ENCODE peak calls at places on chromosomes 13 and 19, in seven cellular contexts. I is naive thymus-derived CD4-positive, alpha-beta T cell; W is sigmoid colon; A is PC-3; D is GM23338; B is GM23248; Z is hepatocyte. K is an unnamed sample.

GRCh38 chr13:101018720-101019119 is 344.1 kb upstream of the TMTC4 start:
- DNase-seq in D (no peak), I (no peak), W (no peak), B (peak), Z (peak), A (peak), K (no peak)

GRCh38 chr13:106155411-106155810 is 380.1 kb downstream of the EFNB2 start:
- DNase-seq in D (no peak), I (no peak), W (no peak), A (peak), Z (no peak), B (peak), K (no peak)

GRCh38 chr13:30743319-30744055 is 8.1 kb downstream of the ALOX5AP start:
- DNase-seq in I (no peak), A (peak), D (no peak), W (no peak), Z (peak), B (peak), K (no peak)

GRCh38 chr13:29847501-29847983 is 2.9 kb downstream of the UBL3 start:
- DNase-seq in A (peak), D (no peak), I (peak), Z (peak), B (peak), W (no peak), K (no peak)

GRCh38 chr19:53809518-53810186 is 14.5 kb downstream of the NLRP12 start:
- DNase-seq in A (peak), B (no peak), W (no peak), I (no peak), D (peak), Z (no peak), K (no peak)

GRCh38 chr13:59750860-59751259 is 412.9 kb downstream of the DIAPH3 start:
- DNase-seq in I (no peak), W (no peak), D (peak), B (peak), Z (peak), A (no peak), K (peak)

GRCh38 chr19:39729594-39729993 is 8.2 kb downstream of the CLC start:
- DNase-seq in W (no peak), D (no peak), Z (no peak), I (no peak), A (no peak), B (no peak), K (no peak)

GRCh38 chr19:29671393-29672076 is 6.3 kb downstream of the PLEKHF1 start:
- DNase-seq in I (peak), B (peak), D (peak), W (peak), Z (peak), A (peak), K (no peak)

GRCh38 chr19:54203151-54203611 is 2.5 kb downstream of the RPS9 start:
- DNase-seq in W (no peak), Z (peak), A (peak), D (no peak), B (peak), I (no peak), K (no peak)

DNA sequence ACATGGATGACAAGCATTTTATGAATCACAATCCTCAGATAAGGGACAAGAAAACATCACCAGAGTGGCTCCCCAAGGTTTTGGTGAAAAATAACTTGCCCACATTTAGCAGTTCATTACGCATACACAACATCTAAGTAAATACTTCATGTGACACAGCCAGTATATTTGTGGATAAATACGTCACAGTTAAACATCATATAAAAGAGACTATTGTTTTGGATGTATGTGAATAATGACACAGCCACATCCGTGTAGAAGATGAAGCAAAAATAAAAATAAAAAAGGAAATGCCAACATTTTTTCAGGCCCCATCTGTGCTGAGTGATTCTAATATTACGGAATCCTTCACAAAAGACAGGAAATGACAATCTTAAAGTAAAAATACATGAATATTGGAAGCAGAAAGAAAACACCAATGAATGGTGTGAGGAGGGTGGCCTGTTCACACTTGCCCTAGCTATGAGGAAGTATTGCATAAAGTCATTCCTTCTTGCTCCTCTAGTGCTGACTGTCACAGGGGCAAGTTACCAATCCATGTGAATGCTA is 457.1 kb downstream of the KLF12 start:
- DNase-seq in D (no peak), A (peak), Z (peak), B (peak), W (no peak), I (no peak), K (no peak)
- H3K27ac ChIP-seq in D (no peak), A (peak), Z (peak), B (no peak), W (no peak), I (no peak), K (no peak)

GRCh38 chr19:10238172-10238783 is 7.1 kb upstream of the S1PR2 start:
- DNase-seq in I (no peak), B (peak), W (peak), Z (peak), D (no peak), A (peak), K (no peak)
- H3K27ac ChIP-seq in I (no peak), B (peak), W (peak), Z (peak), D (no peak), A (peak), K (no peak)

GRCh38 chr13:46168818-46169217 is 13.2 kb downstream of the LCP1 start:
- DNase-seq in Z (no peak), D (no peak), A (no peak), I (no peak), B (no peak), W (no peak), K (no peak)
- H3K27ac ChIP-seq in Z (peak), D (no peak), A (no peak), I (peak), B (no peak), W (no peak), K (no peak)

GRCh38 chr19:37991841-37992248 is 84.8 kb downstream of the SIPA1L3 start:
- DNase-seq in W (no peak), I (no peak), Z (no peak), D (no peak), A (peak), B (peak), K (no peak)
- H3K27ac ChIP-seq in W (no peak), I (no peak), Z (no peak), D (peak), A (peak), B (no peak), K (no peak)

DNA sequence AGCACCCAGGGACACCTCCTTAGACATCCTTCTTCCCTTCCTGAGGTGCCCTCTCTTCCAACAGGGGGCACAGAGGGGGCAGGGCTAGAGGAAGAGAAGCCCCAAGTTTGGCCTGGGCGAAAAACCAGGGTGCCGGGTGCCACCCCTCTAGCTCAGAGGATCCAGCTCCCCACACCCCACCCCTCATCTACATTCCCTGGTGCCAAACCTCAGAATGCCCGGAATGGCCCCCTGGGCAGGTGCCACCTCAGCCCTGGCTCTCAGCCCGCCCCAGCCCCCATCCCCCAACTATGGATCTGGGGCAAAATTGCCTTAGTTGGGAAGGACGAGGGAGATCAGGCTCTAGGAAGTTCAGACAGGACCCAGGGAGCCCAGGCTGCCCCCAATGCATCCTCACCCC is 2.0 kb downstream of the CNN1 start:
- DNase-seq in B (no peak), I (no peak), W (no peak), D (no peak), Z (no peak), A (no peak), K (no peak)
- H3K27ac ChIP-seq in B (no peak), I (no peak), W (peak), D (peak), Z (no peak), A (no peak), K (no peak)

GRCh38 chr19:7182489-7182888 is 111.7 kb downstream of the INSR start:
- DNase-seq in D (no peak), W (no peak), A (no peak), Z (no peak), B (no peak), I (no peak), K (no peak)
- H3K27ac ChIP-seq in D (no peak), W (peak), A (no peak), Z (peak), B (peak), I (no peak), K (no peak)

GRCh38 chr13:113929628-113930615 is 44.0 kb downstream of the C13orf46 start:
- DNase-seq in B (no peak), I (no peak), W (peak), D (peak), A (no peak), Z (no peak), K (no peak)

GRCh38 chr13:113926301-113926761 is 47.5 kb downstream of the C13orf46 start:
- DNase-seq in Z (no peak), I (no peak), W (peak), A (no peak), B (peak), D (no peak), K (no peak)

GRCh38 chr13:113926951-113927660 is 46.8 kb downstream of the C13orf46 start:
- DNase-seq in D (no peak), W (no peak), I (no peak), A (no peak), Z (no peak), B (no peak), K (no peak)

GRCh38 chr13:113928701-113929627 is 44.9 kb downstream of the C13orf46 start:
- DNase-seq in Z (peak), I (no peak), D (no peak), A (no peak), W (peak), B (peak), K (no peak)

GRCh38 chr13:113927661-113928581 is 46.0 kb downstream of the C13orf46 start:
- DNase-seq in B (peak), D (no peak), A (no peak), W (peak), I (no peak), Z (peak), K (no peak)
- H3K27ac ChIP-seq in B (peak), D (no peak), A (no peak), W (peak), I (no peak), Z (peak), K (no peak)

GRCh38 chr19:32581704-32582164 is 744 bp downstream of the PDCD5 start:
- DNase-seq in D (peak), W (no peak), A (peak), B (peak), I (no peak), Z (peak), K (no peak)

GRCh38 chr19:32576790-32577189 is 4.2 kb upstream of the PDCD5 start:
- DNase-seq in Z (no peak), A (no peak), D (no peak), I (no peak), B (no peak), W (no peak), K (no peak)

GRCh38 chr19:32580901-32581703 is at the start of gene PDCD5:
- DNase-seq in B (peak), Z (peak), I (peak), A (peak), D (peak), W (peak), K (peak)

DNA sequence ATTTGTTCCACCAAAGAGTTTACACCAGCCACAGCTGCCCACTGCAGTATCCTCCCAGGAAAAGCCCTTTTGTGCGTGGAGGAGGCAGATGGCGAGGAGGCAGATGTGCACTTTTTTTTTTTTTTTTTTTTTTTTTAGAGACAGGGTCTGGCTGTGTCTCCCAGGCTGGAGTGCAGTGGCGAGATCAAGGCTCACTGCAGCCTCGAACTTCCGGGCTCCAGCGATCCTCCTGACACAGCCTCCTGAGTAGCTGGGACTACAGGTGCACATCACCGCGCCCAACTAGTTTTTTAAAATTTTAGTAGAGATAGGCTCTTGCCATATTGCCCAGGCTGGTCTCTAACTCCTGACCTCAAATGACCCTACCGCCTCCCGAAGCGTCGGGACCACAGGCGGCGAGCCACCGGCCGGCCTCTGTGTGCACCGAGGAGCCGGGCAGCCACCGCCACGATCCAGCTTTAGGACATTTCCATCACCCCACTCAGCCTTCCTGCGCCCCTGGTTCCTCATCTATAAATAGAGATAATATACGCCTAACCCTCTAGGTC is 563 bp upstream of the PDCD5 start:
- DNase-seq in A (no peak), Z (no peak), B (no peak), I (no peak), W (no peak), D (no peak), K (no peak)
- H3K27ac ChIP-seq in A (no peak), Z (no peak), B (no peak), I (peak), W (peak), D (no peak), K (no peak)

DNA sequence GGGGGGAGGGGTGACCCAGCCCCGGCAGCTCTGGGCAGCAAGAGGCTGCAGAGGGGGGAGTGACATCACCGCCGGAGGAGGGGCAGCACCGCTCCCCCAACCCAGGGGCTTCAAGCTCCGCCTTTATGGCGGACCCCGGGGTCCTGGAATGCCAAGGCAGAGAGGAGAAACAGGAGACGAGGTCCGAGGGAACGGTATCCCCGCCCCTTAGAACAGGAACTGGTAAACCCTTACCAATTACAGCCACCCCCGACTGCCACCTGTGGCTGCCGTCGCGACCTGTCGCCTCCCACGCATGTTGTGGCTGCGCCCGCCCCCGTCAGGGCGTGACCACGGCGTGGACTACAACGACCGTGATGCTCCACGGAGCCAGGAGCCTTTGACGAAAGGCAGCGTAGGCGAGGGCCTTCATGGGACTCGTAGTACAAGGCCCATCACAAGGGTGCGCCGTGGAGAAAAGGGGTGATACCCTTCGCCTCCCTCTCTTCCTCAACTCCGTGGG is 4.1 kb upstream of the KCNC3 start:
- DNase-seq in W (peak), I (peak), A (peak), B (peak), D (peak), Z (peak), K (no peak)
- H3K27ac ChIP-seq in W (peak), I (peak), A (no peak), B (no peak), D (peak), Z (peak), K (no peak)

GRCh38 chr13:49521216-49521615 is 25.5 kb downstream of the PHF11 start:
- DNase-seq in Z (no peak), D (no peak), W (no peak), I (no peak), B (no peak), A (no peak), K (no peak)
- H3K27ac ChIP-seq in Z (no peak), D (no peak), W (no peak), I (no peak), B (no peak), A (no peak), K (no peak)